ENCODE peak calls at places on chromosomes 2 and 18, in six cellular contexts. One of them, this sample, is unnamed. For H3K27me3, the result is how much of the 10 kb centered on the place peaks cover.

GRCh38 chr18:12001400-12001799 is 20.1 kb downstream of the IMPA2 start:
- DNase-seq in spleen: no peak
- DNase-seq in K562: no peak
- DNase-seq in sigmoid colon: no peak
- DNase-seq in transverse colon: no peak
- DNase-seq in stomach: peak
- DNase-seq in this sample: no peak

GRCh38 chr18:23849141-23849540 is 159.9 kb downstream of the LAMA3 start:
- DNase-seq in spleen: no peak
- DNase-seq in K562: no peak
- DNase-seq in sigmoid colon: no peak
- DNase-seq in transverse colon: no peak
- DNase-seq in stomach: no peak
- DNase-seq in this sample: peak

GRCh38 chr18:58580623-58581022 is 48.3 kb downstream of the ALPK2 start:
- DNase-seq in spleen: no peak
- DNase-seq in K562: no peak
- DNase-seq in sigmoid colon: no peak
- DNase-seq in transverse colon: no peak
- DNase-seq in stomach: no peak
- DNase-seq in this sample: no peak

GRCh38 chr2:12169060-12169406 is 422.6 kb downstream of the LPIN1 start:
- DNase-seq in spleen: no peak
- DNase-seq in K562: peak
- DNase-seq in sigmoid colon: peak
- DNase-seq in transverse colon: no peak
- DNase-seq in stomach: no peak
- DNase-seq in this sample: no peak

GRCh38 chr2:240140920-240141319 is 462 bp upstream of the OTOS start:
- DNase-seq in spleen: peak
- DNase-seq in K562: no peak
- DNase-seq in sigmoid colon: no peak
- DNase-seq in transverse colon: no peak
- DNase-seq in stomach: no peak
- DNase-seq in this sample: no peak

GRCh38 chr2:53991948-53992347 is 21.2 kb upstream of the PSME4 start:
- DNase-seq in spleen: no peak
- DNase-seq in K562: no peak
- DNase-seq in sigmoid colon: no peak
- DNase-seq in transverse colon: no peak
- DNase-seq in stomach: no peak
- DNase-seq in this sample: no peak

GRCh38 chr2:144521702-144522101 is 1.8 kb upstream of the ZEB2 start:
- DNase-seq in spleen: no peak
- DNase-seq in K562: peak
- DNase-seq in sigmoid colon: no peak
- DNase-seq in transverse colon: no peak
- DNase-seq in stomach: no peak
- DNase-seq in this sample: no peak

GRCh38 chr2:72222829-72223564 is 75.3 kb upstream of the CYP26B1 start:
- DNase-seq in spleen: no peak
- DNase-seq in K562: no peak
- DNase-seq in sigmoid colon: no peak
- DNase-seq in transverse colon: no peak
- DNase-seq in stomach: no peak
- DNase-seq in this sample: no peak

GRCh38 chr2:182379235-182379634 is 47.6 kb downstream of the PDE1A start:
- DNase-seq in spleen: no peak
- DNase-seq in K562: no peak
- DNase-seq in sigmoid colon: no peak
- DNase-seq in transverse colon: no peak
- DNase-seq in stomach: no peak
- DNase-seq in this sample: no peak

GRCh38 chr2:168169097-168169745 is 78.2 kb downstream of the STK39 start:
- DNase-seq in spleen: no peak
- DNase-seq in K562: no peak
- DNase-seq in sigmoid colon: no peak
- DNase-seq in transverse colon: no peak
- DNase-seq in stomach: no peak
- DNase-seq in this sample: peak

GRCh38 chr2:157334797-157335196 is 9.2 kb upstream of the ERMN start:
- DNase-seq in spleen: no peak
- DNase-seq in K562: no peak
- DNase-seq in sigmoid colon: no peak
- DNase-seq in transverse colon: no peak
- DNase-seq in stomach: no peak
- DNase-seq in this sample: no peak

GRCh38 chr18:55869965-55870585 is 282.1 kb upstream of the TCF4 start:
- DNase-seq in spleen: no peak
- DNase-seq in K562: no peak
- DNase-seq in sigmoid colon: peak
- DNase-seq in transverse colon: no peak
- DNase-seq in stomach: no peak
- DNase-seq in this sample: no peak

GRCh38 chr2:31785876-31786275 is 205.1 kb upstream of the SRD5A2 start:
- DNase-seq in spleen: no peak
- DNase-seq in K562: no peak
- DNase-seq in sigmoid colon: no peak
- DNase-seq in transverse colon: no peak
- DNase-seq in stomach: no peak
- DNase-seq in this sample: no peak

GRCh38 chr18:77113361-77114069 is 19.1 kb downstream of the MBP start:
- DNase-seq in spleen: no peak
- DNase-seq in K562: no peak
- DNase-seq in sigmoid colon: no peak
- DNase-seq in transverse colon: no peak
- DNase-seq in stomach: no peak
- DNase-seq in this sample: no peak

GRCh38 chr2:149597050-149598013 is 9.8 kb upstream of the MMADHC start:
- DNase-seq in spleen: no peak
- DNase-seq in K562: peak
- DNase-seq in sigmoid colon: peak
- DNase-seq in transverse colon: peak
- DNase-seq in stomach: peak
- DNase-seq in this sample: no peak

GRCh38 chr18:55272510-55273243 is 313.4 kb upstream of the CCDC68 start:
- DNase-seq in spleen: no peak
- DNase-seq in K562: no peak
- DNase-seq in sigmoid colon: no peak
- DNase-seq in transverse colon: no peak
- DNase-seq in stomach: no peak
- DNase-seq in this sample: no peak

GRCh38 chr2:235612551-235612950 is 118.7 kb downstream of the AGAP1 start:
- DNase-seq in spleen: no peak
- DNase-seq in K562: no peak
- DNase-seq in sigmoid colon: no peak
- DNase-seq in transverse colon: no peak
- DNase-seq in stomach: no peak
- DNase-seq in this sample: no peak

GRCh38 chr2:217849154-217849553 is 153.6 kb downstream of the TNS1 start:
- DNase-seq in spleen: peak
- DNase-seq in K562: no peak
- DNase-seq in sigmoid colon: no peak
- DNase-seq in transverse colon: no peak
- DNase-seq in stomach: no peak
- DNase-seq in this sample: no peak

GRCh38 chr2:101821828-101822458 is 124.4 kb downstream of the MAP4K4 start:
- DNase-seq in spleen: no peak
- DNase-seq in K562: no peak
- DNase-seq in sigmoid colon: no peak
- DNase-seq in transverse colon: no peak
- DNase-seq in stomach: no peak
- DNase-seq in this sample: no peak

GRCh38 chr18:59593291-59593717 is 103.9 kb downstream of the CCBE1 start:
- DNase-seq in spleen: no peak
- DNase-seq in K562: no peak
- DNase-seq in sigmoid colon: no peak
- DNase-seq in transverse colon: no peak
- DNase-seq in stomach: no peak
- DNase-seq in this sample: no peak

GRCh38 chr2:41152318-41152717 is 700.4 kb upstream of the SLC8A1 start:
- DNase-seq in spleen: no peak
- DNase-seq in K562: no peak
- DNase-seq in sigmoid colon: no peak
- DNase-seq in transverse colon: no peak
- DNase-seq in stomach: no peak
- DNase-seq in this sample: no peak

GRCh38 chr2:174332607-174333001 is 2.1 kb upstream of the SP9 start:
- DNase-seq in spleen: no peak
- DNase-seq in K562: peak
- DNase-seq in sigmoid colon: no peak
- DNase-seq in transverse colon: no peak
- DNase-seq in stomach: no peak
- DNase-seq in this sample: no peak

GRCh38 chr2:110745048-110745447 is 12.7 kb downstream of the ACOXL start:
- DNase-seq in spleen: no peak
- DNase-seq in K562: no peak
- DNase-seq in sigmoid colon: no peak
- DNase-seq in transverse colon: no peak
- DNase-seq in stomach: no peak
- DNase-seq in this sample: no peak

GRCh38 chr2:36441816-36442215 is 86.2 kb downstream of the CRIM1 start:
- DNase-seq in spleen: no peak
- DNase-seq in K562: no peak
- DNase-seq in sigmoid colon: no peak
- DNase-seq in transverse colon: no peak
- DNase-seq in stomach: no peak
- DNase-seq in this sample: no peak

DNA sequence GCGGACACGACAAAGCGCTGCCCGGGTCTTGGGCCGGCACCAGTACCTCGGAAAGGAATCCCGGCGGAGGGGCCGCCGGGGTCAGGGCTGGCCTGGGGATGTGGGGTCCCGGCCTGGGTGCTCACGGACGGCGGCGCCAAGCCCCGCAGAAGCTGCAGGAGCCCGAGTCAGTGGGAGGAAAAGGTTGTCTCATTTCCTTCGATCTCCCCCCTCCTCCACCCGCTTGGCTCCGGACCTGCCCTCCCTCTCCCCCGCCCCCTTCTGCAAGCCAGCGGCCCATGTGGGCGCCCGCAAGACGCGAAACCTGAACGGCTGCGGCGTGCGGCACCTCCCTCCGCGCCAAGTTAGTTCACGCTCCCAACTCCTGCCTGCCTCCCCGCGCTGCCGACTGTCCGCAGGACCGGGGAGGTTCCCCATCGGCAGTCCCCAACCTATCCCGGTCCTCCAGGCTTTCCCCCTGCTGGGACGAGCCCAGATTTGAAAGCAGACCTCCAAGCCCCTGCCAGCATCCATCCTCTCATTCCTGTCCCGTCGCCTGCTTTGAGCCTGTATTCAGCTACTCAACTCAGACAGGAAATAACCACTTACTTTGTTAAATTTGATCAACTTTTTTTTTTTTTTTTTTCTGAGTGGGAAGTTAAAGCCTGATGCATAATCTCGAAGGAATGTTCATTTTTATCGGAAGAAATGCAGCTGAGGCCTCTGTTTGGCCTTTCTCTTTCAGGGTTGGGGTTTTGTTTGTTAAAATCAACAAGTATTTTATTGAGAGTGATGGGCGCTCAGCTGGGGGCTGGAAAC is at the start of gene EVA1A:
- DNase-seq in spleen: no peak
- DNase-seq in K562: no peak
- DNase-seq in sigmoid colon: no peak
- DNase-seq in transverse colon: peak
- DNase-seq in stomach: no peak
- DNase-seq in this sample: peak
- H3K27me3 ChIP-seq in spleen: under half
- H3K27me3 ChIP-seq in K562: under half
- H3K27me3 ChIP-seq in sigmoid colon: under half
- H3K27me3 ChIP-seq in transverse colon: under half
- H3K27me3 ChIP-seq in stomach: half or more
- H3K27me3 ChIP-seq in this sample: under half

GRCh38 chr2:98749053-98749450 is 18.1 kb upstream of the MGAT4A start:
- DNase-seq in spleen: no peak
- DNase-seq in K562: no peak
- DNase-seq in sigmoid colon: no peak
- DNase-seq in transverse colon: peak
- DNase-seq in stomach: no peak
- DNase-seq in this sample: no peak
- TF ChIP-seq POLR2AphosphoS5 in spleen: no peak
- TF ChIP-seq POLR2AphosphoS5 in K562: no peak
- TF ChIP-seq POLR2AphosphoS5 in sigmoid colon: no peak
- TF ChIP-seq POLR2AphosphoS5 in transverse colon: no peak
- TF ChIP-seq POLR2AphosphoS5 in stomach: no peak
- TF ChIP-seq POLR2AphosphoS5 in this sample: peak

GRCh38 chr2:68850524-68850923 is 20.7 kb downstream of the BMP10 start:
- DNase-seq in spleen: no peak
- DNase-seq in K562: no peak
- DNase-seq in sigmoid colon: no peak
- DNase-seq in transverse colon: no peak
- DNase-seq in stomach: no peak
- DNase-seq in this sample: peak
- H3K27me3 ChIP-seq in spleen: under half
- H3K27me3 ChIP-seq in K562: under half
- H3K27me3 ChIP-seq in sigmoid colon: under half
- H3K27me3 ChIP-seq in transverse colon: under half
- H3K27me3 ChIP-seq in stomach: under half
- H3K27me3 ChIP-seq in this sample: under half

GRCh38 chr2:18588802-18589201 is 567 bp downstream of the NT5C1B start:
- DNase-seq in spleen: no peak
- DNase-seq in K562: no peak
- DNase-seq in sigmoid colon: no peak
- DNase-seq in transverse colon: no peak
- DNase-seq in stomach: no peak
- DNase-seq in this sample: no peak
- TF ChIP-seq POLR2AphosphoS5 in spleen: no peak
- TF ChIP-seq POLR2AphosphoS5 in K562: no peak
- TF ChIP-seq POLR2AphosphoS5 in sigmoid colon: no peak
- TF ChIP-seq POLR2AphosphoS5 in transverse colon: no peak
- TF ChIP-seq POLR2AphosphoS5 in stomach: no peak
- TF ChIP-seq POLR2AphosphoS5 in this sample: no peak

DNA sequence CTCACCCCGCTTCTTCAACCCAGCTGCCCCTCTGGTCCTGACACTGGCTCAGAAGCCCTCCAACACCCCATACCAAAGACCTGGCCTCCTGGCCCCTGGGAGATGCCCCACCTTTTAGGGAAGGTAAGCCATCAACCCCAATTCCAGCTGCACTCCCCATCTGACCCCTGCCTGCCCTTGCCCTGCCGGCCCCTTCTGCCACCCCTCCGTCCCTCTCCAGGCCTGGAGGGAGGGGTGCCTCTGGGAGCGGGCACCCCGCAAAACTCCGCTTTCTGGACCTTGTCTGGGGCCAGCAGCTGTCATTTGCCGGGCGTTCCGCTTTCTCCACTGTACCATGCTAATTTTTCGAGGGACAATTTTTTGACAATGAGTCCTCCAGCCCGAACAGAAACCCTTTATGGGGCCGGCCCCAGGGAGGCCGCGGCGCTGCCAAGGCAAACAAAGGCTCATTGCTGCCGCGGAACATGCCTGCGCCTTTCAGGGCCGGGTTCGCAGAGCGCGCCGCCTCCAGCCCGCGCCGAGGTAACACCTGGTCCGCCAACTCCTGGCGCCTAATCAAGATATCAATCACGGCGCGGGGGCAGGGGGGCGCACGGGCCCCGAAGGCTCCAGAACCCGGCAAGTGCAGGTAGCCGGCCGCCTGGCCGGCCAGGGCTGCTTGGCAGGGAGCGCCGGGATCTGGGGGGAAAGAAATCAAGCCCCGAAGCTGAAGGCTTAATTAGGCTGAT is 96.0 kb downstream of the INHBB start:
- DNase-seq in spleen: peak
- DNase-seq in K562: no peak
- DNase-seq in sigmoid colon: peak
- DNase-seq in transverse colon: peak
- DNase-seq in stomach: peak
- DNase-seq in this sample: no peak
- H3K27me3 ChIP-seq in spleen: under half
- H3K27me3 ChIP-seq in K562: under half
- H3K27me3 ChIP-seq in sigmoid colon: under half
- H3K27me3 ChIP-seq in transverse colon: under half
- H3K27me3 ChIP-seq in stomach: half or more
- H3K27me3 ChIP-seq in this sample: half or more